ENCODE peak calls at places on chromosomes 13 and 19, in seven cellular contexts. I is heart left ventricle, Q is coronary artery, C is left ventricle myocardium inferior, W is body of pancreas, F is retinal pigment epithelial cell, X is prostate gland. L is an unnamed sample.

GRCh38 chr13:23956106-23956505 is 58.8 kb upstream of the C1QTNF9B start:
- DNase-seq in F (peak; percentile 70), Q (no peak), I (no peak), C (no peak), W (no peak), X (no peak), L (no peak)

GRCh38 chr19:3250675-3251074 is 26.2 kb downstream of the CELF5 start:
- DNase-seq in W (peak; percentile 7), C (no peak), I (no peak), F (no peak), Q (no peak), X (no peak), L (no peak)

GRCh38 chr13:94674609-94675348 is 37.6 kb downstream of the SOX21 start:
- DNase-seq in Q (no peak), C (no peak), I (peak; percentile 9), X (peak; percentile 37), W (peak; percentile 56), F (no peak), L (no peak)

GRCh38 chr19:4711211-4711610 is 12.4 kb downstream of the DPP9 start:
- DNase-seq in I (no peak), F (no peak), Q (no peak), W (no peak), X (no peak), C (no peak), L (no peak)

GRCh38 chr19:34990578-34991192 is 9.4 kb upstream of the GRAMD1A start:
- DNase-seq in Q (no peak), C (no peak), X (no peak), F (no peak), W (no peak), I (no peak), L (no peak)

GRCh38 chr19:55644842-55645511 is 1.5 kb downstream of the ZNF581 start:
- DNase-seq in F (no peak), Q (no peak), X (no peak), C (no peak), I (no peak), W (no peak), L (no peak)

GRCh38 chr13:65454403-65454802 is 1775.7 kb downstream of the PCDH9 start:
- DNase-seq in W (no peak), F (no peak), X (no peak), I (no peak), C (no peak), Q (no peak), L (no peak)

GRCh38 chr19:2469102-2469914 is 6.6 kb upstream of the GADD45B start:
- DNase-seq in I (no peak), Q (no peak), X (no peak), W (no peak), F (no peak), C (no peak), L (no peak)

GRCh38 chr13:75467009-75467728 is 14.8 kb downstream of the TBC1D4 start:
- DNase-seq in W (no peak), I (no peak), Q (no peak), C (no peak), F (no peak), X (no peak), L (no peak)

GRCh38 chr19:14059093-14059480 is 2.8 kb downstream of the PALM3 start:
- DNase-seq in W (no peak), I (no peak), F (no peak), Q (no peak), X (no peak), C (no peak), L (no peak)

GRCh38 chr13:97934590-97934989 is 18.9 kb upstream of the IPO5 start:
- DNase-seq in X (no peak), W (no peak), I (no peak), C (no peak), F (no peak), Q (no peak), L (no peak)

GRCh38 chr13:40770934-40771618 is at the start of gene MRPS31:
- DNase-seq in F (peak; percentile 82), Q (peak; percentile 97), W (peak; percentile 97), I (peak; percentile 96), X (peak; percentile 85), C (peak; percentile 96), L (peak; percentile 50)

GRCh38 chr13:61774903-61775302 is 359.3 kb upstream of the PCDH20 start:
- DNase-seq in X (no peak), C (no peak), Q (no peak), W (no peak), F (no peak), I (no peak), L (no peak)

GRCh38 chr19:33194884-33195710 is 967 bp downstream of the LRP3 start:
- DNase-seq in C (no peak), X (no peak), W (peak; percentile 33), Q (no peak), I (no peak), F (no peak), L (no peak)

GRCh38 chr13:97249797-97250495 is 27.8 kb downstream of the MBNL2 start:
- DNase-seq in C (no peak), W (no peak), F (no peak), Q (no peak), X (no peak), I (no peak), L (no peak)

DNA sequence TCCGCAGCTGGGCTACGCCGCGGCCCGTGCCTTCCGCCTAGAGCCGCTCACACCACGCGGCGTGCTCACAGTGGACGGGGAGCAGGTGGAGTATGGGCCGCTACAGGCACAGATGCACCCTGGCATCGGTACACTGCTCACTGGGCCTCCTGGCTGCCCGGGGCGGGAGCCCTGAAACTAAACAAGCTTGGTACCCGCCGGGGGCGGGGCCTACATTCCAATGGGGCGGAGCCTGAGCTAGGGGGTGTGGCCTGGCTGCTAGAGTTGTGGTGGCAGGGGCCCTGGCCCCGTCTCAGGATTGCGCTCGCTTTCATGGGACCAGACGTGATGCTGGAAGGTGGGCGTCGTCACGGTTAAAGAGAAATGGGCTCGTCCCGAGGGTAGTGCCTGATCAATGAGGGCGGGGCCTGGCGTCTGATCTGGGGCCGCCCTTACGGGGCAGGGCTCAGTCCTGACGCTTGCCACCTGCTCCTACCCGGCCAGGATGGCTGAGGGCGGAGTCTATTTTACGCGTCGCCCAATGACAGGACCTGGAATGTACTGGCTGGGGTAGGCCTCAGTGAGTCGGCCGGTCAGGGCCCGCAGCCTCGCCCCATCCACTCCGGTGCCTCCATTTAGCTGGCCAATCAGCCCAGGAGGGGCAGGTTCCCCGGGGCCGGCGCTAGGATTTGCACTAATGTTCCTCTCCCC is 7.4 kb downstream of the DBP start:
- DNase-seq in W (no peak), F (no peak), X (no peak), I (no peak), Q (no peak), C (peak; percentile 54), L (no peak)
- H3K4me3 ChIP-seq in W (no peak overlapping the region), F (no peak overlapping the region), X (no peak overlapping the region), I (peak overlapping the region; percentile 19), Q (peak overlapping the region; percentile 12), C (peak overlapping the region; percentile 41), L (no peak overlapping the region)

GRCh38 chr19:17716309-17716929 is 2.9 kb upstream of the MAP1S start:
- DNase-seq in F (no peak), C (no peak), Q (no peak), I (no peak), X (no peak), W (no peak), L (no peak)
- TF ChIP-seq CTCF in F (peak; percentile 38), C (no peak), Q (no peak), I (no peak), X (no peak), W (no peak), L (no peak)

GRCh38 chr13:29956771-29957170 is 106.4 kb upstream of the UBL3 start:
- DNase-seq in Q (no peak), C (no peak), X (no peak), F (no peak), I (no peak), W (no peak), L (no peak)

GRCh38 chr13:29953542-29953941 is 103.1 kb upstream of the UBL3 start:
- DNase-seq in F (no peak), C (no peak), X (no peak), Q (no peak), I (no peak), W (no peak), L (no peak)

GRCh38 chr13:29952245-29952644 is 101.8 kb upstream of the UBL3 start:
- DNase-seq in X (no peak), I (no peak), Q (no peak), F (no peak), W (no peak), C (no peak), L (no peak)

GRCh38 chr13:29955137-29955650 is 104.8 kb upstream of the UBL3 start:
- DNase-seq in W (no peak), X (no peak), F (no peak), Q (no peak), C (no peak), I (no peak), L (no peak)

DNA sequence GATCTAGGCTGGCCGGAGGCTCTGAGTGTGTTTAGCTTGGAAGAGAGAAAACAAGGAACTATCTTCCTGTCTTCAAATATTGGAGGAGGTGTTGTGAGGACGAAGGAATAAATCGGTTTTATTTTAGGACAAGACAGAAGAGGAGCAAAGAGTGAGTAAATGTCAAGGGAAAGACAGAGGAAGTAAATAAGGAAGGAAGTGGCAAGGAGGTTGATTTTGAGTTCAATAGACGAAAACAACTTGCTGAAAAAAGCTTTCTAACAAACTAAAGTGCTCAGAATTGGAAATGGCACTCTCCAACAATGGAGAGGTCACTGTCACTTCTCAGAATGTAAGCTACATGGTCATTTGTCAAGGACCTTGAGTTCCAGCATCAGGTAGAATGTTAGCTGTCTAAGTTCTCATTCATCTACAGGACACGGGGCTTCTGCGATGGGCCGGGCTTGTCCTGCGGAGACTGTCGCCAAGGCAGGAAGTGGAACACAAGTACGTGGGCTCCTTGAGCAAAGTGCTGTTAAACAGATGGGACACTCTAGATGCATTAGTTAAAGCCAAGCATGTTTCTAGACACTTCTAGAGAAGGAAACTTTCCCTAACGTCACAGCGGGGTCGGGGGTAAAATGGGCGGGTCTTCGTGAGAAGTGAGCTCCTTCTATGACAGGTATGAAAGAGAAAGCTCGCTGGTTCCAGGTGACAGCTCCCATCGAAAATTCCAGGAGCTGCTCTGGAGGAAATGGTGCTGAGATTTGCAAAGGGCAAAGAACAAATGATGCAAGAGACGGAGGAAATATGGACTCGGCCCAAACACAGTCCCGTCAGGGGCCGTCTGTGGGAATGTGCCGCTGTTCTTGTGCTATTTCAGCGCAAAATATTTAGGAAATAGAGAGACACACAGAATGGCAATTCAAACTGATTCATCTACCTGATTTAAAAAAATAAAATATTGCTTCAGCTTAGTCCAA is 103.9 kb upstream of the UBL3 start:
- DNase-seq in C (no peak), F (no peak), W (no peak), Q (no peak), I (no peak), X (no peak), L (no peak)
- H3K4me3 ChIP-seq in C (no peak overlapping the region), F (no peak overlapping the region), W (no peak overlapping the region), Q (no peak overlapping the region), I (no peak overlapping the region), X (no peak overlapping the region), L (no peak overlapping the region)

GRCh38 chr13:113061796-113062425 is 43.7 kb upstream of the F7 start:
- DNase-seq in X (no peak), W (no peak), C (no peak), F (no peak), I (no peak), Q (no peak), L (no peak)

GRCh38 chr13:113064534-113065405 is 40.8 kb upstream of the F7 start:
- DNase-seq in Q (no peak), W (no peak), C (no peak), X (no peak), F (no peak), I (no peak), L (no peak)

GRCh38 chr13:113064000-113064533 is 41.5 kb upstream of the F7 start:
- DNase-seq in Q (no peak), W (no peak), C (no peak), X (no peak), I (no peak), F (no peak), L (no peak)

GRCh38 chr13:113062691-113063090 is 42.9 kb upstream of the F7 start:
- DNase-seq in X (no peak), I (no peak), F (no peak), C (no peak), Q (no peak), W (no peak), L (no peak)

GRCh38 chr13:113063091-113063491 is 42.5 kb upstream of the F7 start:
- DNase-seq in I (no peak), X (no peak), W (no peak), C (no peak), Q (no peak), F (no peak), L (no peak)
- TF ChIP-seq CTCF in I (no peak), X (no peak), W (no peak), C (no peak), Q (no peak), F (no peak), L (no peak)

L was measured in AG04449.